ENCODE peak calls at places on chromosomes 1 and 21, in four cellular contexts. D, R, W and S are unnamed samples.

GRCh38 chr1:38803647-38804046 is 55.9 kb downstream of the RRAGC start:
- DNase-seq in D (no peak), R (peak), W (no peak), S (no peak)

GRCh38 chr1:119611701-119612113 is 36.4 kb downstream of the ZNF697 start:
- DNase-seq in D (peak), R (peak), W (peak), S (peak)

GRCh38 chr21:43929217-43929971 is 64.4 kb downstream of the AGPAT3 start:
- DNase-seq in D (no peak), R (no peak), W (no peak), S (no peak)

GRCh38 chr1:160066829-160067720 is 2.9 kb downstream of the KCNJ10 start:
- DNase-seq in D (no peak), R (no peak), W (no peak), S (no peak)

GRCh38 chr1:203165101-203165799 is 10.4 kb downstream of the MYBPH start:
- DNase-seq in D (no peak), R (no peak), W (no peak), S (no peak)

GRCh38 chr1:214568328-214568727 is 16.9 kb upstream of the PTPN14 start:
- DNase-seq in D (no peak), R (no peak), W (no peak), S (peak)

GRCh38 chr1:175742790-175743459 is 470 bp downstream of the TNR start:
- DNase-seq in D (peak), R (peak), W (peak), S (peak)

GRCh38 chr1:207181838-207182237 is 77.8 kb downstream of the C4BPA start:
- DNase-seq in D (no peak), R (no peak), W (peak), S (no peak)

GRCh38 chr1:225280563-225280962 is 147.3 kb downstream of the LBR start:
- DNase-seq in D (no peak), R (no peak), W (no peak), S (no peak)

GRCh38 chr1:10630661-10631120 is 155.9 kb downstream of the PEX14 start:
- DNase-seq in D (no peak), R (no peak), W (no peak), S (no peak)

GRCh38 chr1:204343850-204344249 is 15.9 kb downstream of the PLEKHA6 start:
- DNase-seq in D (no peak), R (no peak), W (no peak), S (no peak)

GRCh38 chr1:75725861-75726361 is 1.4 kb downstream of the ACADM start:
- DNase-seq in D (no peak), R (no peak), W (no peak), S (peak)

GRCh38 chr1:22420456-22421053 is 31.1 kb upstream of the ZBTB40 start:
- DNase-seq in D (peak), R (peak), W (peak), S (peak)

GRCh38 chr1:115495603-115496002 is 146.2 kb upstream of the VANGL1 start:
- DNase-seq in D (no peak), R (peak), W (no peak), S (peak)

GRCh38 chr1:172380441-172381244 is 39.8 kb upstream of the C1orf105 start:
- DNase-seq in D (no peak), R (peak), W (no peak), S (no peak)

GRCh38 chr1:10802948-10803715 is 6.7 kb upstream of the CASZ1 start:
- DNase-seq in D (no peak), R (no peak), W (peak), S (no peak)

GRCh38 chr1:19058476-19058797 is 102.0 kb upstream of the IFFO2 start:
- DNase-seq in D (no peak), R (no peak), W (no peak), S (no peak)

GRCh38 chr21:26199471-26199870 is 28.9 kb upstream of the APP start:
- DNase-seq in D (no peak), R (no peak), W (peak), S (peak)

GRCh38 chr1:155548706-155549105 is 13.9 kb downstream of the ASH1L start:
- DNase-seq in D (no peak), R (no peak), W (no peak), S (no peak)

GRCh38 chr1:6625579-6626149 is 996 bp downstream of the THAP3 start:
- DNase-seq in D (no peak), R (peak), W (peak), S (peak)

GRCh38 chr21:35882791-35883240 is 177.5 kb downstream of the SETD4 start:
- DNase-seq in D (no peak), R (no peak), W (peak), S (peak)

GRCh38 chr1:39692152-39693064 is 1.2 kb upstream of the HPCAL4 start:
- DNase-seq in D (no peak), R (no peak), W (no peak), S (peak)

GRCh38 chr1:26413031-26413430 is 2.4 kb downstream of the LIN28A start:
- DNase-seq in D (no peak), R (no peak), W (no peak), S (no peak)
- H3K9ac ChIP-seq in D (peak), R (no peak), W (no peak), S (no peak)

GRCh38 chr1:212137854-212138253 is 102.3 kb downstream of the DTL start:
- DNase-seq in D (no peak), R (no peak), W (no peak), S (no peak)
- H2AFZ ChIP-seq in D (no peak), R (no peak), W (no peak), S (no peak)

DNA sequence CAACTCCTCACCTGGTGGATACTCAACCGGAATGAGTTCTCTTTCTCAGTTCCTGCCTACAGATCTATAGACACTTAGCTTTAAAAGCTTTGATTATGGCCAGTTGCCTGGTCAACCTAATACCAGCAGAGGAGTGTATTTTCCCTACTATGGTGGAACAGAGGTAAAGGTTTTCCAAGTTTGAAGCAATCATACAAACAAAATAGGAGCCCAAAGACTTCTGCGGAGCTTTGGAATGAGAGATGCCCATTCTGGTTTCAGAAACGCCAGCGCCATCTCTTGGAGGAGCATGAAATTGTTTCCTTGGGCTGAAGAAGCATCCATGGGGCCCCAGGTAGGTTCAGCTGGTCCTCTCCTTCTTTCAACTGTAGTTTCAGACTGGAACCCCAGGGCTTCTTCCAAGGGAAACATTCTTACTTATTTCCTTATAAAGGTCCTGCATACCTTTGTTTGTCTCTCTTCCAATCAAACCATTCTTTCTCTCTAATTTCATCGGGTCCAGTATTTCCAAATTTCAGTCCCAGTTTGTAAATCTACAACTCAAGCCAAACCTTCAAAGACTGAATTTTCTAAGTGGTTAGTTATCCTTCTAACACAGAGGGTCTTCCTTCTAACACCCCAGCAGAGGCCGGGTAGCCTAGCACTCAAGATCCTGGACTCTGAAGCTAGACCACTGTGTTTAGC is 95.9 kb downstream of the KCNJ15 start:
- DNase-seq in D (peak), R (peak), W (peak), S (peak)
- H3K9ac ChIP-seq in D (no peak), R (peak), W (no peak), S (peak)

GRCh38 chr1:89771991-89772560 is 48.8 kb upstream of the LRRC8D start:
- DNase-seq in D (no peak), R (no peak), W (no peak), S (no peak)
- H2AFZ ChIP-seq in D (no peak), R (no peak), W (no peak), S (no peak)